ENCODE peak calls at places on chromosomes 6 and 20, in nine cellular contexts. L is upper lobe of left lung, I is A549, C is prostate gland, S is adrenal gland, B is tibial nerve, K is right lobe of liver, E is IMR-90, Y is body of pancreas. D is an unnamed sample. For H3K9me3 and H3K4me1, the result is how much of the 10 kb centered on the place peaks cover.

GRCh38 chr6:21992178-21992967 is 304.5 kb downstream of the PRL start:
- DNase-seq in B (no peak), S (no peak), E (peak), Y (no peak), K (no peak), I (no peak), C (no peak), L (no peak), D (no peak)

GRCh38 chr6:151616091-151616513 is 122.3 kb downstream of the CCDC170 start:
- DNase-seq in K (no peak), Y (no peak), E (no peak), L (no peak), C (no peak), I (no peak), S (no peak), B (no peak), D (no peak)

GRCh38 chr6:30091577-30092381 is 16.2 kb upstream of the RNF39 start:
- DNase-seq in K (no peak), I (no peak), S (peak), C (no peak), Y (no peak), L (peak), B (no peak), E (peak), D (no peak)

GRCh38 chr20:63737940-63738686 is 1.5 kb upstream of the SLC2A4RG start:
- DNase-seq in I (no peak), S (no peak), B (no peak), C (no peak), E (no peak), K (peak), L (no peak), Y (peak), D (no peak)

GRCh38 chr6:34817337-34817910 is 25.5 kb downstream of the BLTP3A start:
- DNase-seq in S (no peak), K (no peak), C (no peak), L (no peak), B (no peak), E (no peak), I (no peak), Y (no peak), D (no peak)

GRCh38 chr6:42314571-42314950 is 96.9 kb upstream of the MRPS10 start:
- DNase-seq in Y (no peak), B (no peak), C (no peak), S (no peak), I (no peak), L (no peak), K (no peak), E (no peak), D (no peak)

GRCh38 chr6:37547564-37548061 is 47.9 kb upstream of the CCDC167 start:
- DNase-seq in K (no peak), E (peak), B (no peak), C (peak), S (peak), Y (no peak), I (no peak), L (no peak), D (no peak)

GRCh38 chr6:118562959-118563358 is 14.9 kb downstream of the PLN start:
- DNase-seq in B (no peak), L (no peak), C (no peak), K (no peak), E (peak), I (no peak), S (no peak), Y (no peak), D (no peak)

GRCh38 chr6:152129606-152130249 is 322.2 kb downstream of the ESR1 start:
- DNase-seq in I (no peak), C (no peak), E (peak), Y (no peak), K (no peak), L (no peak), S (no peak), B (no peak), D (no peak)

GRCh38 chr6:132524639-132525038 is 11.7 kb upstream of the STX7 start:
- DNase-seq in S (no peak), I (no peak), B (no peak), L (no peak), K (no peak), C (no peak), E (no peak), Y (no peak), D (no peak)

GRCh38 chr6:92044312-92044711 is 1375.0 kb downstream of the EPHA7 start:
- DNase-seq in B (no peak), L (no peak), E (no peak), Y (no peak), S (no peak), C (no peak), K (no peak), I (no peak), D (no peak)

GRCh38 chr6:98945311-98946005 is 2.3 kb downstream of the FBXL4 start:
- DNase-seq in E (no peak), S (no peak), B (no peak), L (no peak), Y (no peak), I (no peak), C (no peak), K (no peak), D (no peak)

GRCh38 chr6:106901062-106901461 is 73.5 kb downstream of the CD24 start:
- DNase-seq in C (no peak), S (no peak), Y (no peak), E (no peak), B (no peak), K (no peak), I (no peak), L (no peak), D (no peak)

GRCh38 chr6:106899697-106900096 is 74.8 kb downstream of the CD24 start:
- DNase-seq in Y (no peak), K (no peak), L (no peak), B (no peak), S (no peak), E (no peak), C (no peak), I (no peak), D (no peak)

GRCh38 chr6:106907754-106908153 is 66.8 kb downstream of the CD24 start:
- DNase-seq in S (no peak), L (no peak), C (no peak), K (no peak), E (no peak), I (no peak), B (no peak), Y (no peak), D (no peak)

GRCh38 chr6:106906227-106906626 is 68.3 kb downstream of the CD24 start:
- DNase-seq in K (no peak), L (no peak), Y (no peak), S (no peak), I (no peak), E (no peak), C (no peak), B (no peak), D (no peak)

DNA sequence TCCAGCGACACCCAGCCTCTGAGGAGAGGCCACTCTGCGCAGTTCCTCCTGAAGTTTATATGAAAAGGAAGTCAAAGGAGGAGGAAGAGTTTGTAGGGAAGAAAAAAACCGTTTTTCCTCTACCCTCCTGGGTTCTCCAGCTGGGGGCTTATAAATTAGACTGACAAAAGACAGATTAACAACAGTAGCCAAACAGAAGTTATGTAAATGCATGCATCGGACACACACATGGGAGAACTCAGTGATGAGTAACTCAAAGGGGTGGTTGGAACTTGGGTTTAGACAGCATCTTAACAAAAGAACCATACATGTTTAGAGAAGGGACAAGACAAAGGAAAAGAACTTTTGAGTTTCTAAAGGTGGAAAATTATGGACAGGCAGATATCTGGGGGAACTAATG is 71.2 kb downstream of the CD24 start:
- DNase-seq in E (no peak), S (no peak), I (no peak), C (no peak), K (no peak), B (no peak), L (no peak), Y (no peak), D (no peak)
- H3K9me3 ChIP-seq in E (under half), S (under half), I (under half), C (under half), K (under half), B (under half), L (under half), Y (under half), D (under half)

GRCh38 chr6:1912731-1913130 is 303.0 kb downstream of the FOXC1 start:
- DNase-seq in L (no peak), Y (no peak), C (no peak), E (no peak), I (no peak), K (no peak), B (no peak), S (no peak), D (no peak)
- H3K4me1 ChIP-seq in L (under half), Y (under half), C (under half), E (under half), I (under half), K (under half), B (under half), S (under half), D (under half)

DNA sequence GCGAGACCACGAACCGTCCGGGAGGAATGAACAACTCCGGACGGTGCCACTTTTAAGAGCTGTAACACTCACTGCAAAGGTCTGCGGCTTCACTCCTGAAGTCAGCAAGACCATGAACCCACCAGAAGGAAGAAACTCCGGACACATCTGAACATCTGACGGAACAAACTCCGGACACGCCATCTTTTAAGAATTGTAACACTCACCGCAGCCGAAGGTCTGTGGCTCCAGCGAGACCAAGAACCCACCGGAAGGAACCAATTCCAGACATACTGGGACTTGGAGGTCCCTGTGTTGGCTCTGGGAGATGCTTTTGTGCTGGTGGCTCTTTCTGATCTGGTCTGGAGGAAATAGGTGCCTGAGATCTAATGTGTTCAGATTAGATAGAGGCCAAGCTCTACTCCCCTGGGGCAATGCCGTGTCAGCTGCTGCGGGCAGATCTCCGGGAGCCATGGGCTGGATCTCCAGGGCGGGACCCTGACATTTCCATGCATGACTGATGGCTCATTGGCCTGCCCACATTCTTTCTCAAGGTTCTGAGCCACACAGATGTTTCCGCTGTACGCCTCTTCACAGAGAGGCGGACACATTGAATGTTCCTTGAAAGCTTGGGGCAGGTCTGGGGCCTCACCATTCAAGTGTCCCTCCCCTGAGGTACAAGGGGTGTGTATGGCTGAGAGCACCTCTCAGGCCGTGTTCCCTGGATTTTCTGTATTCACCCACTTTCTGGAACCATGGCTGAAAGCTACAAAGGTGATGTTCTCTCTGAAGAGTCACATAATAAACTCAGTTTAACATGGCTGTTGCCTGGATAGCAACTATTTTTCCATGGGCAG is 29.3 kb downstream of the GMPR start:
- DNase-seq in E (no peak), S (no peak), C (no peak), Y (no peak), K (no peak), I (no peak), B (no peak), L (no peak), D (no peak)
- TF ChIP-seq POLR2A in E (no peak), S (no peak), C (no peak), Y (no peak), K (no peak), I (no peak), B (no peak), L (no peak), D (no peak)

GRCh38 chr20:43909720-43910119 is 4.9 kb upstream of the TOX2 start:
- DNase-seq in Y (no peak), L (no peak), C (no peak), E (no peak), B (no peak), S (peak), I (no peak), K (no peak), D (no peak)

GRCh38 chr20:43910564-43910963 is 4.1 kb upstream of the TOX2 start:
- DNase-seq in C (no peak), B (no peak), S (peak), I (no peak), K (no peak), E (no peak), Y (no peak), L (no peak), D (no peak)

GRCh38 chr20:43911066-43911465 is 3.6 kb upstream of the TOX2 start:
- DNase-seq in I (no peak), K (no peak), E (peak), C (no peak), S (peak), B (no peak), Y (no peak), L (no peak), D (no peak)

GRCh38 chr20:43906505-43907034 is 8.1 kb upstream of the TOX2 start:
- DNase-seq in L (no peak), C (no peak), I (no peak), Y (no peak), S (no peak), B (no peak), E (no peak), K (no peak), D (no peak)

DNA sequence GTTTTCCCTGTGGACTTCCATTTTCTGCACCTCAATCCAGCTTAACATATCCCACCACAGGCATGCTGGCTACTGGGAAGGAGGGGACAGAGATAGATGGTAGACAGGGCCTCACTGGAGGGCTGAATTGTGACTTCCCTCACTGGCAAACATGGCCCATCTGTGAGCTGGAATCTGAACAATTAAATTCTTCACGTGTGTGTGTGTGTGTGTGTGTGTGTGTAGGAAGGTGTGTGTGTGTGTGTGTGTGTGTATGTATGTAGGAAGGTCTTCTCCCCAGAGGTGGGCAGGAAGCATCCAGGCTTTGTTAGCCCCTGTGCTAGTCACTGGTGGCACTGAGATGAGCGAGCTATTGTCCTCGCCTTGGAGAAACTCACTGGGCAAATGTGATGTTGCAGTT is 5.4 kb upstream of the TOX2 start:
- DNase-seq in E (no peak), I (no peak), B (no peak), C (no peak), K (no peak), S (no peak), L (no peak), Y (no peak), D (no peak)
- H3K9me3 ChIP-seq in E (under half), I (under half), B (half or more), C (under half), K (under half), S (under half), L (under half), Y (under half), D (under half)

DNA sequence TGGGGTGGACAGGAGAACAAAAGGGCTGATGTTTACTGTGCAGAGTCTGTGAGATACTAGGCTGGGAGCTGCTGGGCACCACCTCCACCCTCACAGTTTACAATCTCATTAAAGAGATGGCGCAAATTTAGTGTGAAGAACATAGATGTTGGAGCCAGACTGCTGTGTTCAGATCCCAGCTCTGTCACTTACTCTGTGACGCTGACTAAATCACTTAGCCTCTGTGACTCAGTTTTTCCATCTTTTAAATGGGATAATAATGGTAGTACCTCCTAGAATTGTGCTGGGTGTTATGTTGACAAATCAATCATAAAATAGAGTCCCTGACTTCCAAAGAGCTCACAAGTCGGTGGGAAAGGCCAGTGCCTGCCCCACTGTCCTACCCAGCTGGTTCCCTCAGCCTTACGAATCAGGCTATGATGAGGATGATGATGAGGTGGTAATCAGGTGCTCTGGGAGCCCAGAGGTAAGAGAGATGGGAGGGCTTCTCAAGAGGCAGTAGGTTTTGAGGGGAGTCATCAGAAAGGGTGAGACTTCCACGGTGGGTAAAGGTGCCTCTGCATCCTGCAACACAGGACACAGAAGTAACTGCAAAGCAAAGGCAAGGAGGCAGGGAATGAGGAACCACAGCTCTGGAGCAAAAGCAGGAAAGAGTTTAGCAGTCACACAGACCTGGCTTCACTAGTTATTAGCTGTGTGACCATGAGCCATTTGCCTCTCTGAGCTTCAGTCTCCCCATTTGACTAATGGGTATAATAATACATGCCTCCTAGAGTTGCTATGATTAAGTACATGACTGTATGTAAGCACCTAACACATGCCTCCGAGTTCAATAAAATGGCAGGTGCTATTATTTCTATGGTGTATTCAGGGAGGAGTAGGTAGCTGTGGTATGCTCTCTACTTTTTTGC is 8.9 kb downstream of the FYN start:
- DNase-seq in K (no peak), S (no peak), I (no peak), C (no peak), E (no peak), Y (no peak), B (no peak), L (no peak), D (no peak)
- H3K4me1 ChIP-seq in K (under half), S (under half), I (under half), C (under half), E (under half), Y (under half), B (under half), L (under half), D (under half)

GRCh38 chr20:56391596-56392281 is at the start of gene AURKA:
- DNase-seq in S (no peak), B (no peak), C (no peak), K (no peak), L (no peak), I (no peak), E (no peak), Y (no peak), D (no peak)
- TF ChIP-seq POLR2A in S (no peak), B (no peak), C (no peak), K (no peak), L (no peak), I (no peak), E (peak), Y (no peak), D (peak)

DNA sequence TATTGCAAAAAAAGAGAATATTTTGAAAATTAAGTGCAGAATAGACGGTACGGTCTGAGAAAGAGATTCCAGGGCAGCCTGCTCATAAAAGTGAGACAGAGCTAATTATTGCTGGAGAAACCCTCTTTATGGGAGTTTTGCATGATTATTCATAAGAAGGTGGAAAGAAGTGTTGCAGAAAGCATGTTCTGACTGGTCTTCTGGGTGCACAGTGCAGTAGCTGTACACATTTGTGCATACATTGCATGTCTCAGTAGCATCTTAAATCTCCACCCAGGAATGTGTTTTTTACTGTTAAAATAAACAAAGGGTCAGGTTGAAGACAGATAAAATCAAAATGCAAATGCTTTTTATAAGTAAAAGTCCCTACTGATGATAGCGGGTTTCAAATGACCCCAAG is 1813.6 kb upstream of the DEFB115 start:
- DNase-seq in L (no peak), B (no peak), S (no peak), Y (no peak), K (no peak), I (no peak), C (no peak), E (no peak), D (no peak)
- H3K9me3 ChIP-seq in L (under half), B (under half), S (under half), Y (under half), K (under half), I (under half), C (under half), E (under half), D (under half)

DNA sequence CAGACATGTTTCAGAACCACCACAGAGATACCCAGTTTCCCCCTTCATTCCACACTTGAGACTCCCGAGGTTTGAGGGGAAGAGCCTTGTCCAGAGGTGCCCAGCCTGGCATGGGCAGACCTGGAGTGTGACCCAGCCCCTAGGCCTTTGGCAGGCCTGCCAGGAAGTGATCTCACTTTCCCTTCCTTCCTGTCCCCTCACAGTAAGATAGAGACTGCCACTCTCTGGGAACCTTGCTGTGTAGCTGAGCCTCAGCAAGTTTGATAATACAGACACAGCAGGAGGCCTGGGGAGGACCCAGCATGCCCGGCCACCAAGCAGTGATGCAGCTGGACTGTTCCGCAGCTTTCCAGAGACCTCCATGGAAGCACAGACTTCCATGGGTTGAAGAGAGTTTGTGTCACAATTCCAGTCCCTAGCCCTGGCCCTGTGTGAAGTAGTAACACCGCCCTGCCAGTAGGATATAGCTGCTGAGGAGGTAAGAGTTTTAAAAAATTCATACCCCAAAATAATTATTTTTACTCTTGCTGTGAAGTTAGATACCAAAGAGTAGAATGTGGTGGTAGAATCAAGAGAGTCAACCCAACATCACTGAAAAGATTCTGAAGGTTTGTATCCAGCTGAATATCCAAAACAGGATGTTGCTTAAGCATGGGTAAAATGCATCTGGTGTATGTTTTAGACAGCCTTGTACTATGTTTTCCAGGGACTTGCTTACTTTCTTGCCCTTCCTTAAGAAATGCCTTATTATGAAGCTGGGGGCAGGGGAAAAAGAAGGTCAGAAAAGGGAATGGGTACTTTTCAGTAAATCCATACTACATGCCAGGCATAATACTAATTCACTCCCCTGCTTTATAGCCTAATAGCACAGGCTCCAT is 16.3 kb downstream of the PKIG start:
- DNase-seq in K (no peak), L (peak), Y (no peak), E (no peak), I (no peak), S (no peak), C (no peak), B (no peak), D (no peak)
- H3K4me1 ChIP-seq in K (under half), L (half or more), Y (under half), E (under half), I (under half), S (half or more), C (under half), B (under half), D (half or more)